ENCODE peak calls at places on chromosomes 1 and 21, in ten cellular contexts. Y is foreskin keratinocyte; M is keratinocyte; Q is OCI-LY7; W is pancreas; E is CD8-positive, alpha-beta T cell; Z is endothelial cell; P is lower leg skin; I is AG10803; C is heart left ventricle. B is an unnamed sample.

GRCh38 chr21:27756191-27756590 is 789.3 kb upstream of the ADAMTS5 start:
- DNase-seq in Y (peak), M (no peak), Q (no peak), W (no peak), E (no peak), Z (no peak), P (no peak), I (no peak), C (no peak), B (no peak)

GRCh38 chr1:170959385-170959784 is 24.1 kb downstream of the MROH9 start:
- DNase-seq in Y (peak), M (peak), Q (no peak), W (no peak), E (no peak), Z (no peak), P (no peak), I (peak), C (no peak), B (no peak)

GRCh38 chr1:181104042-181104789 is 15.7 kb downstream of the IER5 start:
- DNase-seq in Y (no peak), M (no peak), Q (no peak), W (no peak), E (no peak), Z (no peak), P (no peak), I (no peak), C (no peak), B (peak)

GRCh38 chr1:214310777-214311690 is 30.1 kb downstream of the SMYD2 start:
- DNase-seq in Y (no peak), M (no peak), Q (no peak), W (no peak), E (no peak), Z (no peak), P (no peak), I (no peak), C (no peak), B (no peak)

GRCh38 chr1:228397966-228398365 is 8.7 kb downstream of the TRIM11 start:
- DNase-seq in Y (no peak), M (no peak), Q (no peak), W (no peak), E (no peak), Z (no peak), P (no peak), I (no peak), C (no peak), B (no peak)

GRCh38 chr1:51313961-51314777 is 16.2 kb downstream of the TTC39A start:
- DNase-seq in Y (peak), M (peak), Q (no peak), W (no peak), E (no peak), Z (no peak), P (no peak), I (peak), C (peak), B (no peak)

GRCh38 chr21:32322103-32322502 is 23.4 kb downstream of the MRAP start:
- DNase-seq in Y (no peak), M (no peak), Q (no peak), W (no peak), E (no peak), Z (no peak), P (no peak), I (no peak), C (no peak), B (no peak)

GRCh38 chr1:61842863-61843514 is 100.7 kb downstream of the PATJ start:
- DNase-seq in Y (no peak), M (no peak), Q (no peak), W (no peak), E (no peak), Z (peak), P (no peak), I (no peak), C (no peak), B (no peak)

GRCh38 chr1:62782197-62782886 is 1.6 kb upstream of the ATG4C start:
- DNase-seq in Y (no peak), M (no peak), Q (no peak), W (no peak), E (no peak), Z (no peak), P (no peak), I (peak), C (no peak), B (no peak)

GRCh38 chr1:156211243-156211642 is 1.6 kb upstream of the PMF1 start:
- DNase-seq in Y (no peak), M (no peak), Q (no peak), W (no peak), E (no peak), Z (no peak), P (no peak), I (no peak), C (no peak), B (no peak)

GRCh38 chr1:65538013-65538578 is 117.6 kb downstream of the LEPR start:
- DNase-seq in Y (no peak), M (no peak), Q (no peak), W (no peak), E (no peak), Z (no peak), P (no peak), I (no peak), C (no peak), B (no peak)

GRCh38 chr1:2314803-2315710 is 76.3 kb downstream of the MORN1 start:
- DNase-seq in Y (no peak), M (no peak), Q (peak), W (no peak), E (peak), Z (peak), P (no peak), I (peak), C (peak), B (peak)

GRCh38 chr1:24119859-24120756 is 8.2 kb upstream of the MYOM3 start:
- DNase-seq in Y (peak), M (no peak), Q (no peak), W (peak), E (no peak), Z (no peak), P (no peak), I (peak), C (peak), B (no peak)

GRCh38 chr1:24393892-24394291 is 19.7 kb downstream of the STPG1 start:
- DNase-seq in Y (no peak), M (no peak), Q (no peak), W (no peak), E (no peak), Z (no peak), P (no peak), I (peak), C (no peak), B (no peak)

GRCh38 chr1:5423109-5423508 is 569.1 kb downstream of the NPHP4 start:
- DNase-seq in Y (no peak), M (no peak), Q (peak), W (no peak), E (peak), Z (no peak), P (no peak), I (no peak), C (no peak), B (no peak)

GRCh38 chr21:43921602-43921978 is 56.6 kb downstream of the AGPAT3 start:
- DNase-seq in Y (no peak), M (no peak), Q (no peak), W (no peak), E (peak), Z (no peak), P (no peak), I (no peak), C (peak), B (no peak)

GRCh38 chr1:48035371-48036141 is 38.4 kb upstream of the TRABD2B start:
- DNase-seq in Y (no peak), M (no peak), Q (no peak), W (no peak), E (no peak), Z (no peak), P (no peak), I (no peak), C (no peak), B (no peak)

GRCh38 chr1:10950316-10951172 is 61.9 kb upstream of the TARDBP start:
- DNase-seq in Y (no peak), M (no peak), Q (no peak), W (no peak), E (no peak), Z (no peak), P (no peak), I (no peak), C (no peak), B (no peak)

GRCh38 chr1:150528997-150529396 is 13.4 kb downstream of the FALEC start:
- DNase-seq in Y (peak), M (no peak), Q (no peak), W (no peak), E (no peak), Z (no peak), P (no peak), I (peak), C (no peak), B (no peak)

GRCh38 chr1:166999090-166999489 is 10.0 kb downstream of the MAEL start:
- DNase-seq in Y (no peak), M (no peak), Q (no peak), W (no peak), E (no peak), Z (no peak), P (no peak), I (no peak), C (no peak), B (no peak)

GRCh38 chr21:28699591-28700259 is 293.0 kb downstream of the LTN1 start:
- DNase-seq in Y (peak), M (no peak), Q (no peak), W (no peak), E (no peak), Z (no peak), P (no peak), I (peak), C (no peak), B (no peak)

GRCh38 chr1:210332719-210333398 is 4.2 kb downstream of the HHAT start:
- DNase-seq in Y (peak), M (no peak), Q (peak), W (no peak), E (no peak), Z (no peak), P (no peak), I (no peak), C (no peak), B (peak)

GRCh38 chr1:10211805-10212405 is 1.5 kb downstream of the KIF1B start:
- DNase-seq in Y (peak), M (no peak), Q (no peak), W (no peak), E (no peak), Z (peak), P (no peak), I (no peak), C (no peak), B (no peak)

GRCh38 chr1:3577711-3578432 is 33.4 kb downstream of the MEGF6 start:
- DNase-seq in Y (no peak), M (no peak), Q (no peak), W (no peak), E (no peak), Z (no peak), P (no peak), I (no peak), C (no peak), B (no peak)

GRCh38 chr1:117894078-117894477 is 35.3 kb downstream of the GDAP2 start:
- DNase-seq in Y (no peak), M (no peak), Q (no peak), W (no peak), E (no peak), Z (no peak), P (no peak), I (no peak), C (no peak), B (no peak)

GRCh38 chr1:186208405-186209129 is 166.5 kb downstream of the TPR start:
- DNase-seq in Y (no peak), M (no peak), Q (no peak), W (no peak), E (no peak), Z (no peak), P (no peak), I (peak), C (no peak), B (no peak)

GRCh38 chr1:18145851-18146618 is 38.4 kb downstream of the IGSF21 start:
- DNase-seq in Y (no peak), M (no peak), Q (no peak), W (no peak), E (no peak), Z (no peak), P (no peak), I (no peak), C (peak), B (no peak)

GRCh38 chr1:169466259-169467230 is 19.2 kb downstream of the SLC19A2 start:
- DNase-seq in Y (no peak), M (no peak), Q (peak), W (no peak), E (no peak), Z (no peak), P (no peak), I (peak), C (no peak), B (no peak)
- TF ChIP-seq CTCF in Y (peak), M (no peak), Q (peak), W (no peak), E (peak), Z (no peak), P (no peak), I (peak), C (peak), B (peak)

DNA sequence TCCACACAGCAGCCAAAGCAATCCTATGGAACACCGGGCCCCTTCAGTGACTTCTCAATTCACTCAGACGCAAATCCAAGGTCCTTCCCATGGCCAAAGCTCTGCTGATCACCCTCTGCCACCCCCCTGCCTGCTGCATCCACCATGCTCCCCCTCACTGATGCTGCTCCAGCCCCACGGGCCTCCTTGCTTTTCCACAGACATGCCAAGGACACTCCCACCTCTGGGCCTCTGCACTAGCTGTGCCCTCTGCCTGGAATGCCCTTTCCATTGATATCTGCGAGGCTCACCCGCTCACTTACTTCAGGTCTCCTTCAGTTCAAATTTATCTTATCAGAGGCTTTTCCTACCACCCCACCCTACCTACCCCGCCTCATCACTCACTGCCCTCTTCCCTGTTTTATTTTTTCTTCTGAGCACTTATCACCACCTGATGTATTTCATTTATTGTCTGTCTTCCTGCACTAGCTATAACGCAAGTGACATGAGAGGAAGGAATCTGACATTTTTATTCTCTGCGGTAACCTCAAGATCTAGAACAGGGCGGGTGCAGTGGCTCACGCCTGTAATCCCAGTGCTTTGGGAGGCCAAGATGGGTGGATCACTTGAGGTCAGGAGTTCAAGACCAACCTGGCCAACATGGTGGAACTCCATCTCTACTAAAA is 7.0 kb downstream of the HSPG2 start:
- DNase-seq in Y (no peak), M (no peak), Q (no peak), W (no peak), E (no peak), Z (no peak), P (no peak), I (no peak), C (peak), B (no peak)
- TF ChIP-seq CTCF in Y (no peak), M (no peak), Q (no peak), W (no peak), E (no peak), Z (no peak), P (no peak), I (no peak), C (no peak), B (no peak)

GRCh38 chr1:218366322-218367052 is 21.4 kb downstream of the TGFB2 start:
- DNase-seq in Y (no peak), M (no peak), Q (no peak), W (no peak), E (no peak), Z (no peak), P (no peak), I (no peak), C (no peak), B (no peak)

GRCh38 chr1:218367118-218367517 is 22.0 kb downstream of the TGFB2 start:
- DNase-seq in Y (no peak), M (no peak), Q (no peak), W (no peak), E (no peak), Z (no peak), P (no peak), I (no peak), C (no peak), B (no peak)

GRCh38 chr1:218364028-218364710 is 19.0 kb downstream of the TGFB2 start:
- DNase-seq in Y (no peak), M (no peak), Q (no peak), W (no peak), E (no peak), Z (no peak), P (no peak), I (no peak), C (no peak), B (no peak)

GRCh38 chr1:218363141-218363540 is 18.0 kb downstream of the TGFB2 start:
- DNase-seq in Y (no peak), M (no peak), Q (no peak), W (no peak), E (no peak), Z (no peak), P (no peak), I (no peak), C (no peak), B (no peak)

DNA sequence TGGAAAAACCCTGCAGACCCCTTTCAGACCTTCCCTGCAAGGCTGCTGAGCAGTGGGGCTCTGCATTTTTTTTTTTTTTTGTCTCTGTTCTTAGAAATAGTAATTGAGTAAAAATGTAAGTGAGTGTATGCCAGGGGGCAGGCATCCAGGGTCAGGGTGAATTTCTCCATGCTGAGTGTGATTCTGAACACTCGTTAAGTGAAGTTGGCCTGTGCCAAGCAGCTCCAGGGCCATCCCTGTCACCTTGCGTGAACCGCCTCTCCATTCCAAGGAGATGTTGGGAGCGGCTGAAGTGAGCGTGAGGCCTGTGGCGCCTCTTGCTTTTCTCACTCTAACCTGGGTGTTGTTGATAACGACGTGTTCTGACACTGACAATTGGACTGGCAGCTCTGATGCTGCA is 20.5 kb downstream of the TGFB2 start:
- DNase-seq in Y (no peak), M (no peak), Q (no peak), W (no peak), E (no peak), Z (no peak), P (peak), I (peak), C (no peak), B (no peak)
- TF ChIP-seq CTCF in Y (no peak), M (no peak), Q (no peak), W (no peak), E (no peak), Z (no peak), P (no peak), I (no peak), C (no peak), B (no peak)

GRCh38 chr1:205343431-205344009 is 13.2 kb downstream of the KLHDC8A start:
- DNase-seq in Y (no peak), M (no peak), Q (no peak), W (peak), E (no peak), Z (peak), P (no peak), I (no peak), C (no peak), B (no peak)
- TF ChIP-seq CTCF in Y (peak), M (peak), Q (peak), W (no peak), E (peak), Z (peak), P (no peak), I (peak), C (no peak), B (no peak)

DNA sequence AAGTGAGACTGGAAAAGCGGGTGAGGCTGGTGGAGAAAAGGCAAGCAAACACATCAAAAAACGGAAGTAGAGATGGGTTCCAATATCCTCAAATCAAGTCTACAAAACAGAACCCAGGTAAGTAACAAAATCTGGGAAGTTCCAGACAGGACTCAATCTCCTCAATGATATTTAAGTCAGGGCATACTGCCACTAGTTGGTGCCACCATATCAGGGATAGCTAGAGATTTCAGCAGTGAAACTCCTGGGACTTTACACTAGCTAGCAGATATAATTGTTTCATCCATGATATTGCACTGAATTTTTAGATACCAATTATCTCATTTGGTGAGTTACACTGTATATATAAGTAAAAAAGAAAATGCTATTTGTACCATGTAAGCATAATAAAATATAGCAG is 52.0 kb downstream of the EYA3 start:
- DNase-seq in Y (no peak), M (no peak), Q (peak), W (no peak), E (no peak), Z (no peak), P (no peak), I (no peak), C (no peak), B (no peak)
- TF ChIP-seq CTCF in Y (peak), M (no peak), Q (peak), W (no peak), E (no peak), Z (no peak), P (no peak), I (no peak), C (no peak), B (no peak)

DNA sequence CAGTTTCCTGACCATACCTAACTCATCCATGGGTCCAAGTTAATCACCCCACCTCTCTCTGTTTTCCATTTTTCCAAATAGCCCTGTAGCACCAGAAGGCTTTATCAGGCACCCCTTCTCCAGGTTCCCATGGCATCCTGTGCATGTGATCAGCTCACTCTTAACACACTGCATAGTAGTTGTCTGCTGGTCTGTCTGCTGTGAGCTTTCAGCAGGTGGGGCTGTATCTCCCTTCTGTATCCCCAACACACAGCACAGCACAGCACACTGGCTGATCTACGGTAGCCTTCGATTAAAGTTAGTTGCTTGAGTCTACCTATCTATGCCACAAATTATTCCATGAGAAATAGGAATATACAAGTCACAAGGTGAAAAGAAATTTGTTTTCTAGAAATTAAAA is 54.3 kb upstream of the C1orf198 start:
- DNase-seq in Y (no peak), M (no peak), Q (peak), W (no peak), E (no peak), Z (no peak), P (no peak), I (no peak), C (no peak), B (no peak)
- TF ChIP-seq CTCF in Y (peak), M (peak), Q (peak), W (no peak), E (no peak), Z (no peak), P (no peak), I (peak), C (no peak), B (no peak)

DNA sequence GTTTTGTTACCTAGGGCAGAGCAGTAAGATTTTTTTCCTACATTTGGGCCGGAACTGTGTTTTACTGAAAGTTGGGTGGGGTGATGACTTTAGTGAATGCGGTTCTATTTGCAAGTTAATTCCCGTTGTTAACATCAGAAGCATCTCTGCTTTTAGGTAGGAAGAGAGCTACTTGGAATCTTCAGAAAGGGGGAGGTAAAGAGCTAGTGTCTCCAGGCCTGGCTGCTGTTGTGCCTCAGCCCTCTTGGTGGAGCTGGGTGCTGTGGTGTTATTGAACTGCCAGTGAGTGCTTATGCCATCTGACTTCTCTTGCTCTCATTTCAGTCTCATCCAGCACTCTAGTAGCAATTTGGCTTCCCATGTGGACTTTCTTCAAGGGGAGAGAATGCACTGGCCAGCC is 3.4 kb downstream of the KDM4A start:
- DNase-seq in Y (no peak), M (no peak), Q (peak), W (no peak), E (no peak), Z (no peak), P (no peak), I (peak), C (no peak), B (no peak)
- TF ChIP-seq CTCF in Y (peak), M (peak), Q (peak), W (no peak), E (no peak), Z (no peak), P (no peak), I (peak), C (no peak), B (peak)

GRCh38 chr1:164914208-164914607 is 355.2 kb downstream of the PBX1 start:
- DNase-seq in Y (no peak), M (no peak), Q (no peak), W (no peak), E (no peak), Z (no peak), P (no peak), I (peak), C (no peak), B (no peak)
- TF ChIP-seq CTCF in Y (no peak), M (no peak), Q (no peak), W (peak), E (no peak), Z (no peak), P (no peak), I (peak), C (peak), B (no peak)